ENCODE peak calls at places on chromosomes 13 and 19, in five cellular contexts. Y is CD8-positive, alpha-beta T cell; U is activated naive CD8-positive, alpha-beta T cell treated with anti-CD3 and anti-CD28 coated beads, Interleukin-2, amount 10 ng/mL, durations not matched to agents 7 days and 5 days; D is choroid plexus epithelial cell; S is NCI-H524. P is an unnamed sample.

GRCh38 chr13:73521291-73521626 is 462.5 kb downstream of the KLF5 start:
- DNase-seq in Y (no peak), U (peak; percentile 38), D (no peak), S (no peak), P (peak; percentile 0)

GRCh38 chr13:27113436-27113835 is 58.2 kb downstream of the USP12 start:
- DNase-seq in Y (no peak), U (no peak), D (no peak), S (no peak), P (no peak)

GRCh38 chr19:42276821-42277220 is 7.8 kb downstream of the CIC start:
- DNase-seq in Y (no peak), U (no peak), D (no peak), S (no peak), P (no peak)

GRCh38 chr13:46852168-46852567 is 44.7 kb downstream of the HTR2A start:
- DNase-seq in Y (no peak), U (no peak), D (no peak), S (no peak), P (no peak)

GRCh38 chr13:30450066-30450465 is 15.7 kb downstream of the HMGB1 start:
- DNase-seq in Y (no peak), U (no peak), D (no peak), S (no peak), P (no peak)

GRCh38 chr13:112784811-112785418 is 95.1 kb downstream of the ATP11A start:
- DNase-seq in Y (no peak), U (no peak), D (no peak), S (no peak), P (no peak)

GRCh38 chr13:37539176-37539575 is 59.4 kb downstream of the POSTN start:
- DNase-seq in Y (no peak), U (no peak), D (no peak), S (no peak), P (no peak)

GRCh38 chr19:42422576-42423461 is 4.4 kb downstream of the LIPE start:
- DNase-seq in Y (peak; percentile 21), U (no peak), D (peak; percentile 22), S (no peak), P (peak; percentile 63)

GRCh38 chr13:35630551-35631275 is 154.2 kb upstream of the MAB21L1 start:
- DNase-seq in Y (no peak), U (no peak), D (peak; percentile 76), S (peak; percentile 19), P (peak; percentile 77)

GRCh38 chr13:33978653-33979052 is 160.7 kb downstream of the RFC3 start:
- DNase-seq in Y (no peak), U (no peak), D (no peak), S (no peak), P (no peak)

GRCh38 chr13:27174766-27175455 is 3.3 kb upstream of the USP12 start:
- DNase-seq in Y (no peak), U (no peak), D (no peak), S (no peak), P (no peak)

GRCh38 chr19:53772943-53773342 is 51.2 kb downstream of the NLRP12 start:
- DNase-seq in Y (peak; percentile 3), U (no peak), D (peak; percentile 79), S (peak; percentile 4), P (peak; percentile 68)

GRCh38 chr13:33349996-33350826 is 64.7 kb upstream of the STARD13 start:
- DNase-seq in Y (no peak), U (no peak), D (peak; percentile 39), S (peak; percentile 14), P (peak; percentile 64)

GRCh38 chr13:48504606-48505369 is 28.1 kb downstream of the RCBTB2 start:
- DNase-seq in Y (no peak), U (no peak), D (no peak), S (no peak), P (no peak)

GRCh38 chr19:16888629-16889371 is at the start of gene F2RL3:
- DNase-seq in Y (no peak), U (peak; percentile 60), D (no peak), S (no peak), P (peak; percentile 84)

GRCh38 chr13:93286047-93286446 is 59.4 kb downstream of the GPC6 start:
- DNase-seq in Y (no peak), U (no peak), D (no peak), S (peak; percentile 80), P (no peak)

GRCh38 chr19:39009001-39009400 is 23.3 kb downstream of the FBXO27 start:
- DNase-seq in Y (no peak), U (no peak), D (no peak), S (no peak), P (no peak)

GRCh38 chr19:51887522-51888498 is at the start of gene ZNF577:
- DNase-seq in Y (peak; percentile 10), U (peak; percentile 83), D (peak; percentile 95), S (peak; percentile 88), P (no peak)

GRCh38 chr19:49786432-49786831 is 19.6 kb downstream of the AP2A1 start:
- DNase-seq in Y (no peak), U (no peak), D (no peak), S (no peak), P (no peak)

GRCh38 chr13:108345016-108345415 is 75.5 kb downstream of the TNFSF13B start:
- DNase-seq in Y (no peak), U (no peak), D (no peak), S (no peak), P (no peak)

GRCh38 chr19:6068711-6069110 is 41.6 kb downstream of the RFX2 start:
- DNase-seq in Y (no peak), U (no peak), D (no peak), S (no peak), P (no peak)

GRCh38 chr13:76129305-76130040 is 493.3 kb downstream of the LMO7 start:
- DNase-seq in Y (no peak), U (no peak), D (no peak), S (peak; percentile 41), P (no peak)

GRCh38 chr19:10219678-10220077 is 11.5 kb downstream of the S1PR2 start:
- DNase-seq in Y (no peak), U (no peak), D (peak; percentile 71), S (no peak), P (peak; percentile 90)

GRCh38 chr19:18894254-18895037 is 1.5 kb downstream of the CERS1 start:
- DNase-seq in Y (no peak), U (no peak), D (peak; percentile 43), S (peak; percentile 88), P (peak; percentile 69)

GRCh38 chr19:32351807-32352630 is 6.6 kb downstream of the ZNF507 start:
- DNase-seq in Y (no peak), U (no peak), D (peak; percentile 75), S (no peak), P (no peak)

GRCh38 chr19:45667620-45668341 is at the start of gene GIPR:
- DNase-seq in Y (no peak), U (peak; percentile 78), D (no peak), S (no peak), P (peak; percentile 84)

GRCh38 chr19:2053601-2054389 is 2.8 kb upstream of the MKNK2 start:
- DNase-seq in Y (no peak), U (no peak), D (peak; percentile 86), S (no peak), P (no peak)

GRCh38 chr19:3029070-3029923 is at the start of gene TLE2:
- DNase-seq in Y (no peak), U (no peak), D (no peak), S (no peak), P (peak; percentile 21)

GRCh38 chr19:14027856-14028450 is at the start of gene RLN3:
- DNase-seq in Y (no peak), U (no peak), D (no peak), S (no peak), P (no peak)

GRCh38 chr13:41919031-41919740 is 41.7 kb downstream of the VWA8 start:
- DNase-seq in Y (no peak), U (no peak), D (no peak), S (no peak), P (no peak)

GRCh38 chr19:45863840-45864628 is at the start of gene FOXA3:
- DNase-seq in Y (no peak), U (peak; percentile 78), D (peak; percentile 17), S (peak; percentile 23), P (peak; percentile 92)

GRCh38 chr13:88651531-88651930 is 980.4 kb downstream of the SLITRK5 start:
- DNase-seq in Y (no peak), U (no peak), D (no peak), S (no peak), P (no peak)

P was measured in DMS53.